ENCODE peak calls at places on chromosomes 11 and 22, in six cellular contexts. S is K562, B is kidney, R is HCT116, J is tibial nerve, U is neuronal stem cell. K is an unnamed sample. For H3K4me1 and H3K36me3, the result is how much of the 10 kb centered on the place peaks cover.

GRCh38 chr11:129620705-129621104 is 194.9 kb upstream of the TMEM45B start:
- DNase-seq in U (no peak), B (no peak), S (no peak), R (no peak), J (no peak), K (no peak)

GRCh38 chr11:126834149-126834548 is 166.4 kb downstream of the KIRREL3 start:
- DNase-seq in U (no peak), J (peak), R (no peak), B (no peak), S (no peak), K (peak)

GRCh38 chr11:96311120-96311568 is 31.9 kb downstream of the MAML2 start:
- DNase-seq in B (no peak), J (no peak), U (no peak), S (no peak), R (no peak), K (peak)

GRCh38 chr11:120223793-120224192 is 13.0 kb downstream of the OAF start:
- DNase-seq in B (no peak), J (no peak), S (no peak), R (no peak), U (no peak), K (no peak)

GRCh38 chr22:26821854-26822253 is 164.5 kb downstream of the MIAT start:
- DNase-seq in S (no peak), J (no peak), B (no peak), U (no peak), R (no peak), K (no peak)

GRCh38 chr22:30001459-30001858 is 78.8 kb upstream of the HORMAD2 start:
- DNase-seq in J (no peak), U (no peak), R (no peak), B (no peak), S (no peak), K (no peak)

GRCh38 chr11:134861490-134862107 is 449.6 kb upstream of the B3GAT1 start:
- DNase-seq in S (peak), B (no peak), R (no peak), U (no peak), J (no peak), K (no peak)

GRCh38 chr22:44214764-44215163 is 34.0 kb downstream of the PARVG start:
- DNase-seq in S (no peak), R (no peak), U (no peak), J (no peak), B (no peak), K (peak)

GRCh38 chr22:39622881-39623367 is 52.4 kb downstream of the CACNA1I start:
- DNase-seq in B (peak), R (peak), S (peak), U (peak), J (peak), K (peak)

GRCh38 chr11:105609832-105610781 is at the start of gene GRIA4:
- DNase-seq in B (peak), S (no peak), J (no peak), R (no peak), U (peak), K (no peak)

GRCh38 chr11:16945671-16946469 is 68.3 kb downstream of the PLEKHA7 start:
- DNase-seq in J (peak), B (peak), U (peak), S (peak), R (peak), K (peak)

GRCh38 chr11:86571273-86571948 is 101.0 kb downstream of the ME3 start:
- DNase-seq in B (no peak), S (peak), R (peak), U (no peak), J (no peak), K (peak)

GRCh38 chr11:119417726-119418540 is 5.0 kb downstream of the THY1 start:
- DNase-seq in R (no peak), U (no peak), S (peak), J (no peak), B (no peak), K (peak)

GRCh38 chr11:121533556-121534050 is 80.8 kb upstream of the SORL1-AS1 start:
- DNase-seq in B (no peak), J (no peak), U (no peak), S (no peak), R (no peak), K (no peak)

GRCh38 chr22:30763815-30764686 is 69.4 kb downstream of the OSBP2 start:
- DNase-seq in B (no peak), U (peak), J (no peak), R (peak), S (peak), K (peak)

GRCh38 chr22:39216143-39216490 is 28.7 kb downstream of the PDGFB start:
- DNase-seq in S (no peak), R (no peak), B (peak), U (no peak), J (no peak), K (no peak)

GRCh38 chr11:34840736-34841386 is 75.3 kb downstream of the APIP start:
- DNase-seq in R (peak), U (no peak), J (no peak), B (no peak), S (peak), K (no peak)

GRCh38 chr11:72972541-72973128 is 158.4 kb downstream of the ATG16L2 start:
- DNase-seq in S (no peak), J (no peak), B (no peak), R (no peak), U (no peak), K (no peak)

GRCh38 chr22:41030891-41031290 is 61.5 kb upstream of the EP300 start:
- DNase-seq in J (no peak), B (no peak), S (no peak), U (no peak), R (no peak), K (peak)

GRCh38 chr22:36758792-36759271 is 17.1 kb downstream of the IFT27 start:
- DNase-seq in R (no peak), J (no peak), B (no peak), S (no peak), U (no peak), K (no peak)

GRCh38 chr11:27717801-27718229 is 17.6 kb upstream of the BDNF start:
- DNase-seq in B (no peak), R (no peak), J (no peak), S (no peak), U (no peak), K (peak)

GRCh38 chr11:63709336-63709735 is 28.0 kb downstream of the RTN3 start:
- DNase-seq in B (no peak), S (no peak), J (no peak), R (no peak), U (no peak), K (no peak)

GRCh38 chr22:37345863-37346514 is 63.7 kb downstream of the CYTH4 start:
- DNase-seq in J (peak), R (no peak), B (no peak), S (no peak), U (no peak), K (peak)

GRCh38 chr22:43435851-43436535 is 24.2 kb downstream of the MPPED1 start:
- DNase-seq in B (peak), R (no peak), U (no peak), J (no peak), S (no peak), K (no peak)

GRCh38 chr11:68411501-68411991 is 49.0 kb upstream of the PPP6R3 start:
- DNase-seq in S (no peak), R (no peak), U (no peak), J (no peak), B (no peak), K (no peak)

GRCh38 chr22:23251445-23252093 is 71.3 kb downstream of the BCR start:
- DNase-seq in B (no peak), R (peak), S (no peak), U (no peak), J (no peak), K (no peak)

GRCh38 chr11:46555269-46556054 is 38.4 kb downstream of the AMBRA1 start:
- DNase-seq in S (no peak), J (no peak), B (no peak), R (no peak), U (no peak), K (no peak)

GRCh38 chr11:131809203-131809948 is 439.0 kb downstream of the NTM start:
- DNase-seq in J (no peak), U (no peak), R (no peak), B (no peak), S (no peak), K (no peak)

GRCh38 chr11:46694607-46695006 is 5.8 kb downstream of the ARHGAP1 start:
- DNase-seq in R (no peak), S (no peak), B (no peak), J (no peak), U (no peak), K (no peak)

GRCh38 chr11:45158210-45158644 is 11.8 kb downstream of the PRDM11 start:
- DNase-seq in B (no peak), U (no peak), J (no peak), S (no peak), R (no peak), K (no peak)

DNA sequence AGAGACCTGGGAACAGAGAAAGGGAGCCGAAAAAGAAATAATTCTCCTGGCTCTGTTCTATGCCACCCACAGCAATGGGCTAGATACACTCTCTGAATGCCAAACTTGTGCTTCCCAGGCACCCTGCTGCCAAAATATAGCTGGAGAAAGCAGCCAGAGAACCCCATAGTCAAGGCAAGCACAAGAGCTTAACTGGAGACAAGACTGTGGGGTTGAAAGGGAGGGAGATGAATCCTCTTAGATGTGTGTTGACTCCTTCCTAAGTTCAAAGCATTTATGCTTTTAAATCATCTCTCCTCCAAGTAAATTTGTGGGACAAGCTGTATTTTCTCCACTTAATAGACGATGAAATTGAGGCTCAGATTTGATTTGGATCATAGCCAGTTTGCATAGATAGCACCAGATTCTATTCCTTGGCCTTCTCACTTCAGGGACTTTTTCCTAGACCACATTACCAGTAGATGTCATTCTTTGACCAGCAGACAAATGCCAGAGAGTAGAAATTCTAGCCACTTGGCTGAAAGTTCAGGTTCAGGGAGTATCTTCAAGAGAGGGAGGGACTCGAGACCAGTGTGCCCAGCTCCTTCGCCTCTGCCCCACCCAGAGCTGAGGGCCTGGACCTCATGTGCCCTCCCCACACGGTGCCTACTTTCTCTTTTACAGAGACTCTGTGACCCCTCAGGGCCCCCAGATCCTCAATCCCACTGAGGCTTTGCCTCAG is 16.6 kb upstream of the ETS1 start:
- DNase-seq in U (no peak), B (no peak), J (no peak), S (no peak), R (no peak), K (no peak)
- H3K4me1 ChIP-seq in U (under half), B (under half), J (under half), S (under half), R (under half), K (under half)

DNA sequence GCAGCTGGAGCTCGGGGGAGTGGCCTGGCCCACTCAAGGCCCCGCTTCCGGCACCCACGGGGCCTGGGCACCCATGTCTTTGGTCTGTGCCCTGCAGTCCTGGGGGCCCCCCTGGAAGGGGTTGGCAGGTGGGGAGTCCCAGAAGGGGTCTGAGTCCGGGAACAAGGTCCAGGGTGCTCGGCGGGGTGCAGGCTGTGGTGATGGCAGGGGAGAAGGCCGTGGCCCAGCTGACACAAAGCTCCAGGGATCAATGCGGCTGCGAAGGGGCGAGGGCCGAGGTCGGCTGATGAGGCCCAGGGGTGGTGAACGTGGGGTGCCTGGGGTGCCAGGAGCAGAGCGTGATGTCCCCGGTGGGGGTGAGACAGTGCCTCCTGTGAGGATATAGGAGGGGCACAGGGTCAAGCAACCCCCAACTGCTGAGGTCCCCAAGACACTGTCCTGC is 2.7 kb upstream of the KCNK7 start:
- DNase-seq in B (no peak), U (no peak), S (no peak), R (no peak), J (no peak), K (no peak)
- H3K36me3 ChIP-seq in B (under half), U (under half), S (under half), R (under half), J (half or more), K (half or more)

DNA sequence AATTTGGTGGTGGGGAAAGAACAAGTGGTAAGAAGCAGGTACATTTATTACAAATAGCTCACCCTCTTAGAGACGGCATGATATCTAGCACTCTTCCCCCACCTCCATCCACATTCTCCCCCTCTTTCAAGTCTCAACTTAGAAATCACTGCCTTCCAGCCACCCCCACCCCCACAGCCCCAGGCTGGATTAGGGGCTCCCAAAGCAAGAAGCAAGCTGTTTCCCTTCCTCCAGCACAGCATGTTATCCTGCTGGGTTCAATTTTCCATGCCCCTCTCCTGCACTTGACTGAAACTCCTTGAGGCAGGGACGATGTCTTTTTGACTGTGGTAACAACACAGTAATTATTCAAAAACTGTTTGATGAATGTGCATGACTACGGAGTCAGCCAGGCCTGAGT is 350.7 kb downstream of the LARGE1 start:
- DNase-seq in J (no peak), S (no peak), R (no peak), U (no peak), B (no peak), K (no peak)
- H3K27ac ChIP-seq in J (no peak), S (no peak), R (no peak), U (no peak), B (peak), K (no peak)

GRCh38 chr11:77454867-77455655 is 18.8 kb downstream of the PAK1 start:
- DNase-seq in J (no peak), R (no peak), B (no peak), U (no peak), S (no peak), K (no peak)
- H3K4me1 ChIP-seq in J (under half), R (under half), B (under half), U (under half), S (under half), K (under half)

GRCh38 chr11:3002871-3003270 is 10.7 kb upstream of the NAP1L4 start:
- DNase-seq in B (no peak), R (no peak), J (no peak), S (no peak), U (no peak), K (no peak)
- H3K36me3 ChIP-seq in B (under half), R (under half), J (half or more), S (half or more), U (under half), K (half or more)

DNA sequence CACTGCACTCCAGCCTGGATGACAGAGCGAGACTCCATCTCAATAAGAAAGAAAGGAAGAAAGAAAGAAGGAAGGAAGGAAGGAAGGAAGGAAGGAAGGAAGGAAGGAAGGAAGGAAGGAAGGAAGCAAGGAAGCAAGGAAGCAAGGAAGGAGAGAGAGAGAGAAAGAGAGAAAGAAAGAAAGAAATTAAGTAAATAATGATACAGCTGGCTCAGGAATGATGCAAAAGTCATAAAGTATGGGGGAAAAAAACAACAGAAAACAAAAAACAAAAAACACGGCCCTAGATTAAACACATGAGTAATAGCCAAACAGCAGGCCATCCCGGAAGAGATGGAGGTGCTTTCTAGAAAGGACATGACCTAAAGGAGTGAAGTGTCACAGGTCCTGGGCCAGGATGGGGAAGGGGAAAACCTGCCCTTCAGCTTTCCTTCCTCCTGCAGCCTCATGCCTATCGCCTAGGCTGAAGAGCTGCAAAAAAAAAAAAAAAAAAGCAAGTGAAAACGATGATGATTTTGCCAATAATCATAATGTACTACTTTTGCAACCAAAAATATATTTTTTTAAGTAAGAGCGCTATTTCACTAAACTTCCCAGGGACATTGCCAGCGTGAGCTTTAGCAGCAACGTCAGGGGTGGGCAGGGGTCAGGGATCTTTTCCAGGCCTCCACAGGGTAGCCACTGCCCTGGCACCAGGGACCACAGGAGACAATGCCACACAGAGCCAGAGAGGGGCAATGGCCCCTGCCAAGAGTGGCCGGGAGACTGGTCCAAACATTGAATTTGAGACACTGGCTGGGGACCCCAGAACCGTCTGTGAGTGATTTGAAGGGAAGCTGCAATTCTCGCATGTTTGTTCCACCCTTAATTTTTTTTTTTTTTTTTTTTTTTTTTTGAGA is 28.2 kb upstream of the TMPRSS4 start:
- DNase-seq in R (no peak), J (no peak), S (no peak), U (no peak), B (no peak), K (no peak)
- H3K27ac ChIP-seq in R (no peak), J (no peak), S (no peak), U (no peak), B (no peak), K (no peak)

K was measured in SJSA1.